ENCODE peak calls at places on chromosome 13, in ten cellular contexts. S is neuronal stem cell; L is WERI-Rb-1; C is kidney; R is tibial nerve; F is adrenal gland; T is ovary; Y is choroid plexus epithelial cell; A is GM12864; B is CD8-positive, alpha-beta memory T cell. V is an unnamed sample.

GRCh38 chr13:102877285-102877684 is 31.5 kb downstream of the ERCC5 start:
- DNase-seq in C (no peak), L (no peak), B (no peak), T (no peak), A (no peak), S (no peak), Y (peak), F (no peak), R (no peak), V (no peak)

GRCh38 chr13:28531195-28531955 is 36.4 kb upstream of the FLT1 start:
- DNase-seq in C (no peak), B (no peak), T (peak), F (peak), A (no peak), Y (peak), L (no peak), S (peak), R (no peak), V (peak)

GRCh38 chr13:21240586-21240985 is 64.1 kb downstream of the MRPL57 start:
- DNase-seq in A (no peak), C (no peak), L (no peak), T (no peak), R (no peak), S (no peak), B (no peak), F (no peak), Y (peak), V (no peak)

GRCh38 chr13:46321494-46322225 is 65.4 kb downstream of the RUBCNL start:
- DNase-seq in F (peak), Y (peak), A (no peak), T (no peak), R (peak), S (peak), L (peak), C (no peak), B (peak), V (peak)

GRCh38 chr13:37617162-37617561 is 18.6 kb upstream of the POSTN start:
- DNase-seq in F (no peak), B (no peak), C (no peak), L (no peak), A (no peak), T (no peak), R (no peak), Y (peak), S (no peak), V (no peak)

GRCh38 chr13:74162782-74163181 is 28.6 kb upstream of the KLF12 start:
- DNase-seq in T (no peak), L (no peak), B (no peak), R (no peak), A (no peak), Y (no peak), S (no peak), C (no peak), F (no peak), V (no peak)

GRCh38 chr13:74056829-74057564 is 77.2 kb downstream of the KLF12 start:
- DNase-seq in C (peak), R (no peak), F (peak), T (peak), A (no peak), Y (peak), L (no peak), S (no peak), B (no peak), V (peak)

GRCh38 chr13:67829641-67830040 is 599.5 kb upstream of the PCDH9 start:
- DNase-seq in S (no peak), A (no peak), C (no peak), F (no peak), Y (no peak), T (no peak), L (no peak), B (no peak), R (no peak), V (no peak)

GRCh38 chr13:39961036-39961435 is 305.6 kb downstream of the COG6 start:
- DNase-seq in L (no peak), S (no peak), T (no peak), C (no peak), B (no peak), A (no peak), F (no peak), Y (peak), R (no peak), V (no peak)

GRCh38 chr13:25784119-25784518 is 267.7 kb downstream of the SHISA2 start:
- DNase-seq in B (no peak), F (no peak), T (no peak), A (no peak), C (no peak), S (no peak), Y (no peak), L (no peak), R (no peak), V (no peak)

GRCh38 chr13:50422181-50423148 is 407.2 kb downstream of the KCNRG start:
- DNase-seq in R (no peak), Y (no peak), T (no peak), S (no peak), L (no peak), C (no peak), A (no peak), F (no peak), B (no peak), V (no peak)

GRCh38 chr13:101627556-101627943 is 175.1 kb downstream of the ITGBL1 start:
- DNase-seq in T (no peak), L (no peak), C (no peak), F (no peak), A (peak), Y (no peak), R (no peak), B (no peak), S (no peak), V (no peak)

GRCh38 chr13:90686438-90686837 is 661.0 kb upstream of the MIR17HG start:
- DNase-seq in Y (peak), R (no peak), S (no peak), A (no peak), T (no peak), L (no peak), B (no peak), C (no peak), F (no peak), V (no peak)

GRCh38 chr13:64817721-64818120 is 2412.4 kb downstream of the PCDH9 start:
- DNase-seq in L (no peak), C (no peak), S (no peak), Y (peak), B (no peak), F (no peak), T (no peak), A (no peak), R (no peak), V (no peak)

GRCh38 chr13:74669149-74669548 is 534.9 kb upstream of the KLF12 start:
- DNase-seq in A (no peak), R (no peak), Y (no peak), C (no peak), T (no peak), B (no peak), S (no peak), F (no peak), L (no peak), V (no peak)

GRCh38 chr13:40408602-40409001 is 257.8 kb downstream of the FOXO1 start:
- DNase-seq in Y (peak), L (no peak), R (no peak), S (no peak), T (no peak), A (no peak), F (no peak), C (no peak), B (no peak), V (no peak)

GRCh38 chr13:44523176-44524017 is 52.7 kb downstream of the TSC22D1 start:
- DNase-seq in B (no peak), C (no peak), S (no peak), T (no peak), Y (peak), A (peak), R (no peak), F (peak), L (no peak), V (peak)

GRCh38 chr13:71156550-71156949 is 710.5 kb downstream of the DACH1 start:
- DNase-seq in C (peak), A (no peak), T (no peak), F (no peak), L (no peak), S (no peak), B (no peak), Y (no peak), R (no peak), V (no peak)

GRCh38 chr13:95403349-95404140 is 102.3 kb upstream of the ABCC4 start:
- DNase-seq in A (no peak), L (no peak), Y (peak), F (no peak), S (peak), R (no peak), B (no peak), C (no peak), T (peak), V (peak)

GRCh38 chr13:80840313-80840976 is 499.5 kb upstream of the SPRY2 start:
- DNase-seq in C (no peak), Y (peak), L (no peak), F (no peak), S (peak), B (no peak), R (peak), T (no peak), A (no peak), V (no peak)

GRCh38 chr13:106917673-106918652 is 350.0 kb upstream of the ARGLU1 start:
- DNase-seq in R (peak), T (peak), L (peak), B (peak), F (peak), S (peak), Y (peak), A (peak), C (peak), V (peak)

GRCh38 chr13:76980075-76980718 is 11.7 kb upstream of the CLN5 start:
- DNase-seq in L (peak), Y (peak), A (no peak), R (peak), T (peak), F (peak), S (peak), B (peak), C (peak), V (peak)

GRCh38 chr13:43269037-43269476 is 245.7 kb downstream of the DNAJC15 start:
- DNase-seq in A (no peak), S (no peak), Y (peak), C (no peak), L (no peak), F (peak), T (no peak), R (no peak), B (no peak), V (no peak)

GRCh38 chr13:46905249-46905648 is 8.4 kb upstream of the HTR2A start:
- DNase-seq in B (no peak), C (no peak), F (no peak), L (no peak), A (no peak), R (no peak), Y (peak), T (no peak), S (no peak), V (no peak)

GRCh38 chr13:42000836-42001235 is 39.9 kb upstream of the VWA8 start:
- DNase-seq in T (no peak), S (no peak), C (no peak), R (no peak), Y (no peak), A (no peak), L (no peak), F (no peak), B (no peak), V (no peak)

GRCh38 chr13:91078093-91078679 is 269.3 kb upstream of the MIR17HG start:
- DNase-seq in L (no peak), T (no peak), R (no peak), Y (peak), B (no peak), C (no peak), S (no peak), A (no peak), F (no peak), V (no peak)

GRCh38 chr13:85503797-85504196 is 295.4 kb downstream of the SLITRK6 start:
- DNase-seq in S (no peak), R (no peak), L (no peak), A (no peak), B (no peak), F (no peak), Y (peak), T (no peak), C (no peak), V (no peak)

GRCh38 chr13:22757530-22758120 is 423.2 kb upstream of the SGCG start:
- DNase-seq in S (no peak), C (no peak), R (no peak), B (no peak), F (no peak), L (no peak), T (no peak), Y (peak), A (no peak), V (no peak)

GRCh38 chr13:26425439-26426358 is 131.8 kb upstream of the WASF3 start:
- DNase-seq in B (no peak), Y (peak), L (no peak), F (no peak), S (no peak), R (no peak), T (no peak), A (no peak), C (peak), V (peak)

GRCh38 chr13:99989376-99990044 is 7.9 kb downstream of the ZIC2 start:
- DNase-seq in S (peak), R (no peak), A (no peak), T (no peak), F (no peak), L (no peak), C (no peak), Y (peak), B (no peak), V (no peak)
- H3K4me3 ChIP-seq in S (no peak), R (no peak), A (no peak), T (no peak), F (no peak), L (no peak), C (no peak), Y (peak), B (no peak), V (no peak)

GRCh38 chr13:31945202-31945978 is 86.2 kb upstream of the FRY start:
- DNase-seq in C (peak), R (peak), Y (peak), A (no peak), F (peak), T (no peak), L (no peak), S (no peak), B (no peak), V (peak)

GRCh38 chr13:31947105-31947504 is 84.5 kb upstream of the FRY start:
- DNase-seq in F (no peak), T (no peak), Y (no peak), R (no peak), C (no peak), A (no peak), L (no peak), B (no peak), S (no peak), V (peak)

GRCh38 chr13:31950121-31950810 is 81.3 kb upstream of the FRY start:
- DNase-seq in A (no peak), C (no peak), L (no peak), F (no peak), R (no peak), S (no peak), Y (no peak), T (no peak), B (no peak), V (no peak)

GRCh38 chr13:31946091-31946770 is 85.3 kb upstream of the FRY start:
- DNase-seq in S (no peak), L (no peak), Y (peak), T (no peak), C (no peak), F (no peak), A (no peak), B (no peak), R (no peak), V (no peak)

DNA sequence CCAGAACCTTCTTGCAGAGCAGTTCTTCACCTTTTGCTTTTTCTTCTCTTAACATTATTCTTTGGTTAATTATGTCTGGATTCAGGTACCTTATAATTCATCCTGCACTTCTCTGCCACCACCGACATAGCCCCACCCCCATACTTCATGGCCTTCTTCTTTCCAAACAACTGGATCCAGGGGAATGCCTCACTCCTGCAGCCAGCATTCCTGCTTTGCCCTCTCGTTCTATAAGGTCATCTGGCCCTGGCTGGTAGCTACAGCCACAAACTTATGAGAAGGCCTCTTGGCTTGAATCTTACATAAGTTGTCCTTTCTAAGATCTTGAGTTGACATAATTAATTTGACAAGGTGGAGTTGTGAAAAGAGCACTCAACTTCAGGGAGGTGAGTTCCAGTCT is 84.1 kb upstream of the FRY start:
- DNase-seq in F (no peak), R (no peak), B (no peak), C (no peak), T (no peak), S (no peak), A (no peak), L (no peak), Y (no peak), V (no peak)
- H3K4me3 ChIP-seq in F (no peak), R (no peak), B (no peak), C (no peak), T (no peak), S (no peak), A (no peak), L (no peak), Y (no peak), V (no peak)

GRCh38 chr13:79549355-79550106 is 68.6 kb downstream of the NDFIP2 start:
- DNase-seq in B (no peak), A (no peak), L (no peak), Y (peak), F (no peak), R (no peak), S (no peak), C (no peak), T (no peak), V (no peak)
- H3K4me3 ChIP-seq in B (no peak), A (no peak), L (no peak), Y (no peak), F (no peak), R (no peak), S (no peak), C (no peak), T (no peak), V (no peak)

GRCh38 chr13:78603240-78603947 is at the start of gene POU4F1:
- DNase-seq in R (no peak), Y (no peak), S (peak), F (no peak), A (peak), C (peak), B (peak), L (peak), T (no peak), V (peak)

GRCh38 chr13:78602561-78603239 is 652 bp downstream of the POU4F1 start:
- DNase-seq in T (no peak), Y (no peak), S (peak), A (no peak), R (no peak), L (no peak), C (peak), B (no peak), F (no peak), V (no peak)

GRCh38 chr13:78607409-78608253 is 4.3 kb upstream of the POU4F1 start:
- DNase-seq in T (no peak), F (no peak), R (no peak), C (peak), Y (no peak), S (peak), B (no peak), A (no peak), L (no peak), V (no peak)

GRCh38 chr13:78606471-78607408 is 3.4 kb upstream of the POU4F1 start:
- DNase-seq in F (no peak), Y (no peak), T (no peak), L (no peak), C (no peak), S (peak), B (no peak), A (no peak), R (no peak), V (no peak)

DNA sequence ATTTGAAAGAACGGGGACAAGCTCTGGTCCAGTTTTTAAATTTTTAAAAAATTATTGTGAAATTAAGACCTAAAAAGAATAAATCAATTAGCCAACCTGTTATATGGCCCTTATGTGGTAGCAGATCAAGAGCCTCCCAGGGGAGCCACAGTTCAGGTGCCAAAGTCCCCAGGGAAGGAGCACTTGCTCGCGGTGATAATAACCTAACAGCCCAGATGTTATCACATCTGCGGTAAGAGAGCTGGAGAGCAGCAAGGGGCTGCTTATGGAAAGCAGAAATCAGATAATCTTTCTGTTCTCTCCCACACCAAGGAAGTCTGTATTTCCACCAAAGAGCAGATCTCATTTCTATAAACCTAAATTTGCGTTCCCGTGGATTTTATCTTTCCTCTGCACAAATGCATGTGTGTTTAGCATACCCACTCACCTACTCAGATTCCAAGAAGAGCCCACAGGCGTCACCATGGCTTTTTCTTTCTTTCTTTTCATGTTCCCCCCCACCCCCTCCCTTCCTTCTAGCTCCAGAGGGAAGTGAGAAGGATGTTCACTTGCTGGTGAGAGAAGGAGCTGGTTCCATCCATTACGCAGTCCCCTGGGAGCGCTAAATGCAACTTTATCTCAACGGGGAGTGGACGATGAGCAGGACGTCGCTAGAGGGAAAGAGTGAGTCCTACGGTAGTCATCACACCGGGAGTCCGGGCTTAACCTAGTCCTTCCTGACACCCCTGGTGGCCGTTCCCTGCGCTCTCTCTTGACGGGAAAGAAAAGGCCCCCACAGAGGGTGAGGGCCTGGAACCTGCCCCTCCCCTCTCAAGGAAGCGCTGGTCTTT is 1.6 kb upstream of the POU4F1 start:
- DNase-seq in T (no peak), R (no peak), Y (no peak), B (no peak), A (no peak), F (no peak), C (no peak), S (peak), L (no peak), V (no peak)
- H3K4me3 ChIP-seq in T (no peak), R (no peak), Y (no peak), B (no peak), A (no peak), F (no peak), C (no peak), S (no peak), L (no peak), V (no peak)

DNA sequence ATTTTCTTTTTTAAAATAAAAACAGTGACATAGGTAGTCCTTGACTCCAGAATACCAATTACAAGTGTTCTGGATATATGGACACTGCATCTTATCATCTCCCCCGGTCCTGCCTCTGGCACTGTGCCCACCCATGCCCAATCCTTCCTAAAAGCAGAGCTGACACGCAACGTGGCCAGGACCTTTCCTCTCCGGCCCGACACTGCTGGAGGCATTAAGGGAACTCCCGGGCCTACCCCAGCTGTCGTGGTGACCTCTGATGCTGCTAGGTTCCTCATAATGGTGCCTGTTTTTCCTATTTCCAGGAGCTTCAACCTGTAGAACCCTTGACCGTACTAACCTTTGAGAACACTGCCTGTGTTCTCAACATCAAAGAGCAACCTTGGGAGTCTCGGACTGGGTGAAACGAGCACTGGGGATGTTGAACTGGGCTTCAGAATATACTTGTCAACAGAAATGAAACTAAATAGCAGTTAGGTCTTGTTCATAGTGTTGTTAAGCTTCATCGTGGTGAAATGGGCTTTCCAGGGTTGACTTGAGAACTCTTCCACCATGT is 13.9 kb upstream of the RNF113B start:
- DNase-seq in B (no peak), A (no peak), T (peak), C (no peak), S (no peak), F (no peak), L (no peak), R (no peak), Y (no peak), V (no peak)
- H3K4me3 ChIP-seq in B (no peak), A (no peak), T (no peak), C (peak), S (no peak), F (no peak), L (no peak), R (no peak), Y (no peak), V (no peak)

DNA sequence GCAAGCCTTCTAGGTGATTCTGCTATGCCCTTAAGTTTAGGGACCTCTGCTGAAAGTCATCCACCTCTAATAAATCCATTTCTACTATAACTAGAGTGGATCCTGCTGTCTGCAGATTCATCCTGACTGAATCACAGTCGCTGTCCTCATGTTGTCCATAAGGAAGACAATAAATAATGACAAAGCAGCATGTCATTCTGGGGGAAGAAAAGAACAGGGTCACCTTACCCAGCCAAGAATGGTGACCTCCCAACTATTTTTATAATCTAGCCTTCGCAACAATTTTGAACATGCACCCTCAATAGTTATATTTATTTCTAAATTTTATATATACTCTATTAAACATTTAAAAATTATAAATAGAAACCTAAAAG is 45.0 kb upstream of the UBE2L5 start:
- DNase-seq in C (no peak), F (no peak), A (no peak), L (no peak), T (no peak), B (no peak), Y (no peak), R (no peak), S (no peak), V (no peak)
- H3K4me3 ChIP-seq in C (no peak), F (no peak), A (no peak), L (no peak), T (no peak), B (peak), Y (no peak), R (no peak), S (no peak), V (no peak)

GRCh38 chr13:24625324-24625723 is 54.9 kb upstream of the ATP12A start:
- DNase-seq in C (no peak), Y (peak), L (no peak), T (no peak), R (no peak), B (no peak), F (no peak), S (no peak), A (no peak), V (no peak)
- H3K4me3 ChIP-seq in C (no peak), Y (no peak), L (no peak), T (no peak), R (no peak), B (no peak), F (no peak), S (no peak), A (no peak), V (no peak)

V was measured in thyroid gland.